ENCODE peak calls at places on chromosome 17, in eight cellular contexts. M is body of pancreas, Q is bronchial epithelial cell, V is tibial artery, D is AG10803, B is stomach, E is transverse colon, T is adrenal gland. K is an unnamed sample.

GRCh38 chr17:39921323-39921722 is 2.9 kb upstream of the GSDMB start:
- DNase-seq in M (no peak), Q (no peak), V (no peak), D (no peak), B (no peak), E (no peak), T (no peak), K (no peak)

GRCh38 chr17:19502517-19502916 is 31.1 kb upstream of the SLC47A1 start:
- DNase-seq in M (no peak), Q (peak; percentile 7), V (no peak), D (no peak), B (no peak), E (no peak), T (no peak), K (no peak)

GRCh38 chr17:40430272-40431230 is 12.7 kb upstream of the IGFBP4 start:
- DNase-seq in M (no peak), Q (no peak), V (no peak), D (no peak), B (peak; percentile 1), E (no peak), T (peak; percentile 3), K (no peak)

GRCh38 chr17:77433385-77434135 is 292.8 kb downstream of the SEC14L1 start:
- DNase-seq in M (no peak), Q (no peak), V (no peak), D (peak; percentile 69), B (no peak), E (no peak), T (no peak), K (peak; percentile 64)

GRCh38 chr17:77494664-77495435 is 354.1 kb downstream of the SEC14L1 start:
- DNase-seq in M (peak; percentile 84), Q (peak; percentile 48), V (peak; percentile 87), D (peak; percentile 68), B (peak; percentile 82), E (peak; percentile 83), T (peak; percentile 83), K (peak; percentile 82)

GRCh38 chr17:7443499-7444485 is 1.1 kb upstream of the CHRNB1 start:
- DNase-seq in M (no peak), Q (peak; percentile 95), V (no peak), D (peak; percentile 21), B (no peak), E (no peak), T (no peak), K (peak; percentile 81)

GRCh38 chr17:34930283-34930682 is 31.0 kb downstream of the CCT6B start:
- DNase-seq in M (no peak), Q (no peak), V (no peak), D (no peak), B (no peak), E (no peak), T (no peak), K (no peak)

GRCh38 chr17:22374741-22375140 is 682.4 kb downstream of the KCNJ18 start:
- DNase-seq in M (no peak), Q (no peak), V (no peak), D (no peak), B (no peak), E (no peak), T (no peak), K (no peak)

GRCh38 chr17:1232786-1233185 is 37.5 kb upstream of the BHLHA9 start:
- DNase-seq in M (no peak), Q (peak; percentile 44), V (no peak), D (peak; percentile 73), B (no peak), E (no peak), T (no peak), K (peak; percentile 28)

GRCh38 chr17:82445542-82445941 is 5.0 kb downstream of the CYBC1 start:
- DNase-seq in M (no peak), Q (no peak), V (no peak), D (no peak), B (no peak), E (no peak), T (no peak), K (no peak)

GRCh38 chr17:48595107-48595999 is 1.8 kb upstream of the HOXB5 start:
- DNase-seq in M (no peak), Q (no peak), V (no peak), D (no peak), B (no peak), E (no peak), T (no peak), K (no peak)

GRCh38 chr17:38815576-38816193 is 9.4 kb downstream of the CWC25 start:
- DNase-seq in M (no peak), Q (peak; percentile 37), V (no peak), D (peak; percentile 68), B (no peak), E (no peak), T (no peak), K (peak; percentile 44)

GRCh38 chr17:33892677-33893076 is 362.4 kb upstream of the CCL2 start:
- DNase-seq in M (no peak), Q (no peak), V (no peak), D (no peak), B (no peak), E (no peak), T (no peak), K (no peak)

GRCh38 chr17:59826741-59827453 is 65.8 kb downstream of the TUBD1 start:
- DNase-seq in M (no peak), Q (no peak), V (no peak), D (no peak), B (no peak), E (no peak), T (no peak), K (no peak)

GRCh38 chr17:35729405-35729833 is 2.0 kb upstream of the RASL10B start:
- DNase-seq in M (no peak), Q (no peak), V (no peak), D (no peak), B (no peak), E (no peak), T (no peak), K (no peak)

GRCh38 chr17:43134774-43135453 is 9.8 kb upstream of the BRCA1 start:
- DNase-seq in M (no peak), Q (no peak), V (no peak), D (no peak), B (no peak), E (no peak), T (peak; percentile 5), K (no peak)

GRCh38 chr17:80961516-80961915 is 30.1 kb upstream of the CHMP6 start:
- DNase-seq in M (no peak), Q (no peak), V (no peak), D (no peak), B (no peak), E (no peak), T (no peak), K (no peak)

GRCh38 chr17:76232342-76232741 is 8.0 kb downstream of the RNF157 start:
- DNase-seq in M (no peak), Q (peak; percentile 75), V (no peak), D (peak; percentile 94), B (no peak), E (no peak), T (no peak), K (peak; percentile 53)

GRCh38 chr17:67639555-67639954 is 78.2 kb upstream of the NOL11 start:
- DNase-seq in M (no peak), Q (no peak), V (no peak), D (no peak), B (no peak), E (no peak), T (no peak), K (no peak)

GRCh38 chr17:55845385-55845784 is 94.5 kb downstream of the PCTP start:
- DNase-seq in M (peak; percentile 33), Q (no peak), V (peak; percentile 59), D (peak; percentile 31), B (peak; percentile 39), E (peak; percentile 33), T (peak; percentile 29), K (peak; percentile 32)

GRCh38 chr17:19867654-19868395 is at the start of gene ULK2:
- DNase-seq in M (peak; percentile 71), Q (peak; percentile 18), V (peak; percentile 27), D (peak; percentile 86), B (peak; percentile 68), E (peak; percentile 56), T (peak; percentile 63), K (peak; percentile 72)

GRCh38 chr17:60248618-60249516 is 99.1 kb downstream of the CA4 start:
- DNase-seq in M (no peak), Q (no peak), V (no peak), D (no peak), B (no peak), E (no peak), T (no peak), K (no peak)

GRCh38 chr17:45149669-45150603 is 1.7 kb downstream of the HEXIM1 start:
- DNase-seq in M (peak; percentile 75), Q (no peak), V (peak; percentile 83), D (peak; percentile 61), B (peak; percentile 65), E (peak; percentile 76), T (peak; percentile 79), K (peak; percentile 61)

DNA sequence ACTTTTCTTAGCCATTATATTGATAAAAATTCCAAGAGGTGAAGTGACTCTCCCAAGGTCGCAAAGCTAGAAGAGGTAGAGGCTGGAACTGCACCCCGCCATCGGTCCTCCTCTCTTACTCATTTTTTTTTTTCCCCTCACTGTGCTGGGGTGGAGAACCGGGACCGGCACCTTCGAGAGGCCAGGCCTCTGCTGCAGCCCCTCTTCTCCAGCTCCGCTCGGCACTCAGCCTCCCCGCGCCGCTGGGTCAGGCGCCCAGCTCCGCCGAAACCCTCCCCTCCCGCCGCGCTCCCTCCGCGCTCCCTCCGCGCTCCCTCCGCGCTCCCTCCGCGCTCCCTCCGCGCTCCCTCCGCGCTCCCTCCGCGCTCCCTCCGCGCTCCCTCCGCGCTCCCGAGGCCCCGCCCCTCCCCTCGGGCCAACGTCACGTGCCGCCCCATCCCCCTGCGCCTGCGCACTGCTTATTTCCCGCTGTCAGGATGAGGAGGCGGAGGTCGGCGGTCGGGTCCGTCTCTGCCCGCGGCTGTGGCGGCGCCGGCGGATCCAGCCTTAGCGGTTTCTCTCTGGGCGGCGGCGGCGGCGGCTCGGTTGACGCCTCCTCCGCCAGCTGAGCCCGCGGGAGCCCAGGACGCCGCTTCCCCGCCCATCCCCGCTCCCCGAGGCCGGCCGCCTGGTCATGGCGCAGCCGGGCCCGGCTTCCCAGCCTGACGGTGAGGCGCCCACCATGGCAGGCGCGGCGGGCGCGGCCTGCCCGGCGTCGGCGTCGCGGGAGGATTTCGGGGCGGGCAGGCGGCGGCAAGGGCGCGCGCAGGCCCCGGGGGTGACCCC is at the start of gene RABEP1:
- DNase-seq in M (peak; percentile 93), Q (peak; percentile 29), V (peak; percentile 82), D (peak; percentile 91), B (peak; percentile 93), E (peak; percentile 95), T (peak; percentile 93), K (peak; percentile 88)
- TF ChIP-seq CTCF in M (peak; percentile 29), Q (no peak), V (peak; percentile 15), D (peak; percentile 30), B (no peak), E (peak; percentile 67), T (peak; percentile 31), K (peak; percentile 55)

GRCh38 chr17:79832211-79833109 is 6.8 kb downstream of the CBX4 start:
- DNase-seq in M (peak; percentile 56), Q (no peak), V (no peak), D (no peak), B (peak; percentile 55), E (no peak), T (peak; percentile 43), K (no peak)
- H3K4me3 ChIP-seq in M (no peak overlapping the region), Q (peak overlapping the region; percentile 6), V (peak overlapping the region; percentile 29), D (no peak overlapping the region), B (peak overlapping the region; percentile 43), E (no peak overlapping the region), T (no peak overlapping the region), K (no peak overlapping the region)

GRCh38 chr17:72380737-72381136 is 259.9 kb downstream of the SOX9 start:
- DNase-seq in M (no peak), Q (no peak), V (no peak), D (no peak), B (no peak), E (no peak), T (no peak), K (no peak)
- TF ChIP-seq CTCF in M (no peak), Q (no peak), V (no peak), D (no peak), B (no peak), E (no peak), T (no peak), K (no peak)

GRCh38 chr17:12256380-12256995 is 235.8 kb downstream of the MAP2K4 start:
- DNase-seq in M (peak; percentile 55), Q (peak; percentile 49), V (peak; percentile 39), D (peak; percentile 65), B (peak; percentile 53), E (peak; percentile 18), T (peak; percentile 40), K (peak; percentile 67)
- H3K4me3 ChIP-seq in M (no peak overlapping the region), Q (no peak overlapping the region), V (no peak overlapping the region), D (no peak overlapping the region), B (no peak overlapping the region), E (no peak overlapping the region), T (no peak overlapping the region), K (no peak overlapping the region)